ENCODE peak calls at places on chromosomes 13 and 19, in eight cellular contexts. R is heart left ventricle; P is NCI-H146; X is AG09309; J is central memory CD8-positive, alpha-beta T cell; D is A549; Z is HCT116; F is lower leg skin. W is an unnamed sample.

GRCh38 chr13:18948664-18949488 is 232.7 kb downstream of the TUBA3C start:
- DNase-seq in P (no peak), D (no peak), X (no peak), J (no peak), Z (no peak), R (no peak), F (peak), W (no peak)

GRCh38 chr19:16778796-16779411 is 50.3 kb upstream of the SIN3B start:
- DNase-seq in X (no peak), J (no peak), P (peak), D (peak), Z (peak), R (peak), F (no peak), W (peak)

GRCh38 chr19:42555801-42556200 is 27.5 kb upstream of the CEACAM1 start:
- DNase-seq in D (no peak), P (no peak), R (no peak), J (no peak), F (peak), X (no peak), Z (no peak), W (no peak)

GRCh38 chr19:49113762-49114629 is at the start of gene LIN7B:
- DNase-seq in D (peak), P (peak), F (peak), X (no peak), Z (peak), R (peak), J (peak), W (no peak)

GRCh38 chr13:110957181-110957884 is 42.5 kb upstream of the ANKRD10 start:
- DNase-seq in P (no peak), J (no peak), F (no peak), X (no peak), Z (peak), D (no peak), R (no peak), W (no peak)

GRCh38 chr13:24234200-24234915 is 73.8 kb downstream of the SPATA13 start:
- DNase-seq in D (no peak), F (peak), P (no peak), X (no peak), R (no peak), Z (no peak), J (no peak), W (no peak)

GRCh38 chr19:51691122-51692064 is 1.7 kb upstream of the SPACA6 start:
- DNase-seq in P (no peak), D (no peak), F (peak), J (no peak), X (no peak), R (no peak), Z (no peak), W (no peak)

GRCh38 chr19:4108767-4109625 is 14.9 kb downstream of the MAP2K2 start:
- DNase-seq in X (no peak), R (peak), J (peak), F (no peak), Z (no peak), D (no peak), P (no peak), W (no peak)

GRCh38 chr13:33017410-33017929 is 1.2 kb downstream of the KL start:
- DNase-seq in D (peak), P (peak), J (no peak), R (peak), Z (no peak), F (peak), X (no peak), W (no peak)

GRCh38 chr13:107121793-107122192 is 553.9 kb upstream of the ARGLU1 start:
- DNase-seq in Z (no peak), D (no peak), F (no peak), X (no peak), P (no peak), J (no peak), R (no peak), W (no peak)

GRCh38 chr13:45370922-45371406 is 30.0 kb upstream of the TPT1 start:
- DNase-seq in X (peak), F (peak), Z (no peak), P (no peak), R (peak), J (peak), D (peak), W (no peak)

GRCh38 chr13:45807520-45808099 is 43.9 kb downstream of the SIAH3 start:
- DNase-seq in Z (peak), P (peak), J (no peak), D (peak), X (peak), R (peak), F (no peak), W (peak)

GRCh38 chr13:69423844-69424243 is 683.8 kb upstream of the ATXN8OS start:
- DNase-seq in X (no peak), Z (no peak), R (no peak), J (no peak), D (no peak), P (no peak), F (no peak), W (no peak)

GRCh38 chr19:23823952-23824389 is 65.3 kb upstream of the ZNF681 start:
- DNase-seq in R (no peak), P (peak), X (no peak), J (no peak), Z (no peak), F (no peak), D (no peak), W (no peak)

GRCh38 chr13:70523622-70524021 is 415.4 kb upstream of the KLHL1 start:
- DNase-seq in P (peak), D (no peak), Z (no peak), X (no peak), J (no peak), R (no peak), F (no peak), W (no peak)

GRCh38 chr13:72990883-72991282 is 67.9 kb upstream of the KLF5 start:
- DNase-seq in J (no peak), Z (no peak), F (no peak), P (no peak), D (no peak), X (no peak), R (no peak), W (peak)

GRCh38 chr13:24693862-24694471 is 13.8 kb downstream of the ATP12A start:
- DNase-seq in R (no peak), D (peak), F (no peak), X (no peak), Z (peak), P (peak), J (no peak), W (no peak)

GRCh38 chr13:37716796-37717195 is 118.2 kb upstream of the POSTN start:
- DNase-seq in X (no peak), Z (no peak), F (no peak), J (no peak), D (no peak), R (no peak), P (no peak), W (no peak)